ENCODE peak calls at places on chromosomes 13 and 19, in ten cellular contexts. P, Q, L, S, Y, X, H, U, V and A are unnamed samples.

GRCh38 chr19:57071414-57071813 is 48.4 kb upstream of the USP29 start:
- DNase-seq in L (no peak), H (no peak), V (no peak), U (no peak), X (no peak), S (no peak), Y (no peak), Q (no peak), P (no peak), A (no peak)

GRCh38 chr19:42794751-42795150 is 29.3 kb upstream of the PSG8 start:
- DNase-seq in X (no peak), P (no peak), Q (no peak), U (peak), L (no peak), V (no peak), Y (no peak), S (no peak), H (no peak), A (no peak)

GRCh38 chr19:45444318-45445041 is 20.8 kb upstream of the ERCC1 start:
- DNase-seq in U (peak), P (peak), S (peak), L (peak), V (peak), X (peak), Y (peak), H (peak), Q (peak), A (peak)

GRCh38 chr19:7558667-7559066 is 23.1 kb downstream of the PNPLA6 start:
- DNase-seq in Q (no peak), P (no peak), L (no peak), H (no peak), Y (no peak), S (no peak), U (no peak), X (no peak), V (no peak), A (no peak)

GRCh38 chr13:103878891-103879605 is 812.8 kb upstream of the SLC10A2 start:
- DNase-seq in P (no peak), H (no peak), Y (no peak), Q (no peak), X (no peak), L (no peak), U (no peak), S (no peak), V (no peak), A (no peak)

GRCh38 chr13:30978981-30979956 is 46.8 kb downstream of the TEX26 start:
- DNase-seq in L (peak), S (peak), X (no peak), P (no peak), V (peak), Q (no peak), H (peak), U (no peak), Y (no peak), A (no peak)

GRCh38 chr13:80497007-80497406 is 156.1 kb upstream of the SPRY2 start:
- DNase-seq in L (no peak), U (no peak), X (no peak), Q (no peak), Y (no peak), H (no peak), V (no peak), S (no peak), P (no peak), A (no peak)

GRCh38 chr19:18814063-18814462 is 17.7 kb upstream of the UPF1 start:
- DNase-seq in P (no peak), L (no peak), U (no peak), S (no peak), Q (no peak), Y (no peak), X (no peak), V (no peak), H (no peak), A (no peak)

GRCh38 chr13:67880916-67881315 is 650.8 kb upstream of the PCDH9 start:
- DNase-seq in X (no peak), H (no peak), L (no peak), Y (no peak), S (no peak), U (no peak), V (no peak), P (no peak), Q (no peak), A (no peak)

GRCh38 chr13:73618275-73618865 is 515.8 kb downstream of the KLF12 start:
- DNase-seq in V (peak), P (no peak), Q (no peak), L (peak), H (no peak), S (peak), U (no peak), X (no peak), Y (no peak), A (no peak)

GRCh38 chr13:44920013-44920412 is 69.3 kb downstream of the NUFIP1 start:
- DNase-seq in U (no peak), X (no peak), H (no peak), L (no peak), Q (no peak), V (no peak), P (no peak), S (no peak), Y (no peak), A (no peak)

GRCh38 chr13:44919103-44919804 is 70.0 kb downstream of the NUFIP1 start:
- DNase-seq in V (no peak), H (no peak), Y (no peak), U (no peak), L (no peak), Q (no peak), X (no peak), P (no peak), S (no peak), A (no peak)

GRCh38 chr13:44918323-44919102 is 70.8 kb downstream of the NUFIP1 start:
- DNase-seq in X (peak), L (peak), Y (peak), U (peak), P (peak), V (peak), Q (peak), H (peak), S (peak), A (peak)

GRCh38 chr13:44915962-44916361 is 73.3 kb downstream of the NUFIP1 start:
- DNase-seq in L (no peak), U (no peak), V (no peak), P (no peak), Q (no peak), Y (no peak), S (no peak), H (no peak), X (no peak), A (no peak)

GRCh38 chr13:44917589-44918322 is 71.5 kb downstream of the NUFIP1 start:
- DNase-seq in H (peak), L (peak), Q (peak), V (peak), Y (peak), X (peak), P (peak), U (peak), S (peak), A (peak)
- TF ChIP-seq POLR2A in H (peak), L (no peak), Q (no peak), V (no peak), Y (no peak), X (peak), P (peak), U (no peak), S (peak), A (peak)

DNA sequence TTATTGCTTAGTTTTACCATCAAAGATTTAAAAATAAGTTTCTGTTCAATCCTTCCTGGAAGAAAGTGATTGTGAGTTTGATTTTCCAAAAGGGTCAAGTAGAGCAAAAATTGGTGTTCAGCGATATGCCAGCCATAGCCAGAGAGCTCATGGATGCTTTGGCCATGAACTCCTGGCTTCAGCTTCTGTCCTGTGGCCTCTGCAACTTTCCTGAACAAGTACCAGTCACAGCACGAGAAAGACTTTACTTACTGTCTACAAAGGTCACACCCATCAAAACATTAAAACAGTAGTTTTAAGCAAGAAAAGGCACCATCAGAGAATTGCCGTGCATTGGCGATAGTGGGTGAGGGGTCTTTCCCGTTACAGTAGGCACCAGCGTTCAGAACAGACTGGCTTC is 753.0 kb upstream of the SGCG start:
- DNase-seq in P (no peak), V (no peak), Q (no peak), U (no peak), Y (no peak), L (no peak), S (no peak), X (no peak), H (no peak), A (no peak)
- H3K27ac ChIP-seq in P (no peak), V (no peak), Q (no peak), U (no peak), Y (no peak), L (no peak), S (no peak), X (peak), H (no peak), A (peak)

GRCh38 chr19:22831211-22831610 is 880 bp upstream of the ZNF723 start:
- DNase-seq in V (no peak), S (no peak), X (no peak), Y (no peak), P (no peak), L (no peak), Q (no peak), H (no peak), U (no peak), A (no peak)

GRCh38 chr19:22832031-22832762 is at the start of gene ZNF723:
- DNase-seq in Q (no peak), L (no peak), H (no peak), X (no peak), P (no peak), Y (no peak), V (no peak), U (no peak), S (no peak), A (no peak)
- TF ChIP-seq POLR2A in Q (no peak), L (no peak), H (no peak), X (no peak), P (no peak), Y (no peak), V (no peak), U (no peak), S (no peak), A (no peak)

GRCh38 chr19:38318595-38319142 is 976 bp upstream of the KCNK6 start:
- DNase-seq in V (no peak), X (peak), P (no peak), Y (no peak), S (no peak), U (no peak), Q (no peak), H (no peak), L (no peak), A (peak)

GRCh38 chr19:38319421-38320258 is at the start of gene KCNK6:
- DNase-seq in V (peak), X (peak), Q (peak), U (no peak), S (peak), Y (peak), L (peak), H (no peak), P (no peak), A (peak)

GRCh38 chr19:38321646-38322323 is 2.1 kb downstream of the KCNK6 start:
- DNase-seq in L (no peak), P (no peak), Y (no peak), H (no peak), V (peak), Q (no peak), X (peak), U (peak), S (no peak), A (peak)

GRCh38 chr19:38323276-38323675 is 3.6 kb downstream of the KCNK6 start:
- DNase-seq in S (no peak), P (no peak), X (no peak), U (no peak), V (no peak), H (no peak), Y (no peak), Q (no peak), L (no peak), A (no peak)

DNA sequence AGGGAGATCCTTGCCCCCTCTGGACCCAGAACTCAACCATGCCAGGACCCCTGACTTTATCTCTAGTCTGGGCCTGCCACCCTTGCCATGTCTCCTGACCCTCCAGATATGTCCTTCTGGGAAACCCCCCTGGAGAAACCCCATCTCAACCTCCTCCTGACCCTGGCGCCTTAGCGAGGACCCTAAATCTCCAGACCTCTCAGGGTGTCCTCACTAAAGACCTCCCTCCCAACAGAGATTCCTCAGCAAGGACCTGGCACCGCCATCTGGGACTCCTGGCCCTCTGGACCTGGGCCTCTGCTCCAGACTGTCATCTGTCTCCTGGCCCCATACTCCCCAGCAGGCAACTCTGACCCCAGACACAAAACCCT is 1.3 kb downstream of the KCNK6 start:
- DNase-seq in X (no peak), P (no peak), S (no peak), V (no peak), Q (no peak), U (no peak), L (no peak), Y (no peak), H (no peak), A (no peak)
- H3K27ac ChIP-seq in X (peak), P (peak), S (no peak), V (peak), Q (peak), U (no peak), L (peak), Y (peak), H (no peak), A (peak)

GRCh38 chr19:55624109-55625003 is at the start of gene ZNF784:
- DNase-seq in Y (peak), Q (peak), V (peak), U (peak), X (peak), P (peak), L (peak), H (peak), S (peak), A (peak)

GRCh38 chr19:55623130-55623868 is 1.1 kb downstream of the ZNF784 start:
- DNase-seq in L (no peak), S (no peak), P (no peak), Y (no peak), V (no peak), X (no peak), Q (no peak), U (no peak), H (peak), A (no peak)

GRCh38 chr19:55621673-55622231 is 2.6 kb downstream of the ZNF784 start:
- DNase-seq in S (peak), H (peak), X (no peak), Q (no peak), U (no peak), P (no peak), L (no peak), V (no peak), Y (peak), A (no peak)

GRCh38 chr19:55620951-55621672 is 3.3 kb downstream of the ZNF784 start:
- DNase-seq in Y (no peak), P (no peak), X (no peak), L (no peak), V (no peak), S (no peak), U (no peak), H (peak), Q (no peak), A (no peak)

GRCh38 chr19:55622242-55622969 is 2.0 kb downstream of the ZNF784 start:
- DNase-seq in S (no peak), L (no peak), Y (peak), H (peak), X (no peak), V (no peak), Q (no peak), U (no peak), P (no peak), A (no peak)
- TF ChIP-seq POLR2A in S (no peak), L (no peak), Y (no peak), H (no peak), X (no peak), V (no peak), Q (no peak), U (no peak), P (no peak), A (no peak)

DNA sequence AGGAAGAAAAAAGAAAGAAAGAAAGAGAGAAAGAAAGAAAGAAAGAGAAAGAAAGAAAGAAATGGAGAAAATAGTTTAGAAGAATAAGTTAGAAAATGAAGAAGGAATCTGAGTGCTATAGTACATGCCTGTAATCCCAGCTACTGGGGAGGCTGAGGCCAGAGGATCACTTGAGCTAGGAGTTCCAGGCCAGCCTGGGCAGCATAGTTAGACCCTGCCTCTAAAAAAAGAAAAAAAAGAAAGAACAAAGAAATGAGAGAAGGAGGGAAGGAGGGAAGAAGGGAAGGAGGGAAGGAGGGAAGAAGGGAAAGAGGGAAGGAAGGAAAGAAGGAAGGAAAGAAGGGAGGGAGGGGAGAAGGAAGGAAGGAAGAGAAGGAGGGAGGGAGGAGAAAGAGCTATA is 1339.8 kb downstream of the OLFM4 start:
- DNase-seq in U (no peak), S (no peak), X (no peak), V (no peak), Q (no peak), P (no peak), Y (no peak), H (no peak), L (no peak), A (no peak)
- H3K27ac ChIP-seq in U (no peak), S (no peak), X (no peak), V (no peak), Q (no peak), P (no peak), Y (no peak), H (no peak), L (no peak), A (no peak)

GRCh38 chr19:4090351-4091220 is 23.9 kb upstream of the ZBTB7A start:
- DNase-seq in Y (no peak), H (no peak), L (no peak), X (no peak), V (no peak), U (no peak), P (no peak), S (no peak), Q (no peak), A (no peak)

GRCh38 chr19:4089946-4090345 is 23.2 kb upstream of the ZBTB7A start:
- DNase-seq in V (no peak), U (no peak), X (no peak), Q (no peak), L (no peak), Y (no peak), P (no peak), H (no peak), S (no peak), A (no peak)

GRCh38 chr19:4088065-4088679 is 21.5 kb upstream of the ZBTB7A start:
- DNase-seq in V (no peak), Y (no peak), L (no peak), U (no peak), P (no peak), X (no peak), H (no peak), Q (no peak), S (no peak), A (peak)

GRCh38 chr19:4088975-4089374 is 22.3 kb upstream of the ZBTB7A start:
- DNase-seq in X (no peak), S (peak), P (no peak), Q (no peak), H (no peak), Y (no peak), U (no peak), L (no peak), V (no peak), A (peak)

GRCh38 chr19:4089400-4089908 is 22.8 kb upstream of the ZBTB7A start:
- DNase-seq in H (no peak), S (peak), Q (no peak), Y (no peak), L (no peak), U (no peak), V (peak), P (no peak), X (no peak), A (no peak)
- TF ChIP-seq POLR2A in H (peak), S (no peak), Q (no peak), Y (no peak), L (no peak), U (no peak), V (no peak), P (no peak), X (no peak), A (no peak)

GRCh38 chr19:53509443-53509842 is 28.5 kb upstream of the ZNF331 start:
- DNase-seq in P (no peak), L (no peak), H (no peak), U (no peak), S (no peak), Q (no peak), Y (no peak), X (no peak), V (no peak), A (no peak)

GRCh38 chr19:53509845-53510244 is 28.1 kb upstream of the ZNF331 start:
- DNase-seq in Q (no peak), X (no peak), H (no peak), Y (no peak), S (no peak), P (no peak), V (no peak), L (no peak), U (no peak), A (no peak)

GRCh38 chr19:53511357-53511756 is 26.6 kb upstream of the ZNF331 start:
- DNase-seq in U (no peak), V (no peak), H (no peak), L (no peak), S (no peak), X (no peak), Y (no peak), Q (no peak), P (no peak), A (no peak)

GRCh38 chr19:53507523-53508442 is 30.2 kb upstream of the ZNF331 start:
- DNase-seq in L (no peak), U (peak), Y (no peak), X (no peak), S (no peak), Q (no peak), P (no peak), H (no peak), V (no peak), A (no peak)

DNA sequence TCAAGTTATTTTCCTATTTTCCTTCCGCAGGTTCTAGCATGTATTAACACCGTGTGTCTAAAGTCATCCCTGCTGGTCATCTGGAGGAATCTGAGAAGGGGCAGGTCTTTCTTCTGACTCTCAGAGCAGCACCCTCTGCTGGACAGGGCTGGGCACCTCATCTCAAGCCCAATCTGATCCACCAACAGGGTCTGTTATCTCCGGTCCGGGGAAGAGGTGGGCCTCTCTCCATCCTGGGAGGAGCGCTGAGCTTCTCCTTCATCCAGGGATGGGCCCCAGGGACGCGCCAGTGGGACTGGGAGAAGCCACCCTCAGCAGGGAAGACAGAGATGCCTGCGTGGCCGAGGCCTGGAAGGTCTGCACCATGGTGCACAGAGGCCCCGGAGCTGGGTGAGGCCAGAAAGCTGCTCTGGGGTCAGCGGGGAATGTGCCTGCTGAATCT is 26.0 kb upstream of the ZNF331 start:
- DNase-seq in V (peak), P (no peak), U (peak), Y (no peak), H (peak), Q (peak), X (peak), S (peak), L (peak), A (peak)
- H3K27ac ChIP-seq in V (no peak), P (no peak), U (no peak), Y (no peak), H (no peak), Q (no peak), X (no peak), S (no peak), L (no peak), A (no peak)